ENCODE peak calls at places on chromosome 17, in ten cellular contexts. N is hepatocyte; I is psoas muscle; H is H9; V is CD8-positive, alpha-beta memory T cell; O is heart right ventricle; B is naive thymus-derived CD4-positive, alpha-beta T cell; X is endothelial cell of umbilical vein; R is ovary; Z is neuronal stem cell. M is an unnamed sample.

GRCh38 chr17:250487-251300 is 69.2 kb upstream of the DOC2B start:
- DNase-seq in I (peak; percentile 20), X (no peak), R (no peak), Z (no peak), B (no peak), N (no peak), O (no peak), H (no peak), V (peak; percentile 18), M (no peak)

GRCh38 chr17:81951785-81952684 is 5.0 kb upstream of the MYADML2 start:
- DNase-seq in H (no peak), Z (no peak), O (no peak), I (no peak), B (no peak), X (no peak), R (no peak), N (no peak), V (no peak), M (no peak)

GRCh38 chr17:58120195-58120822 is 27.9 kb upstream of the OR4D1 start:
- DNase-seq in Z (peak; percentile 80), V (peak; percentile 53), X (peak; percentile 59), O (peak; percentile 53), I (no peak), R (peak; percentile 20), H (peak; percentile 78), B (peak; percentile 44), N (peak; percentile 83), M (no peak)

GRCh38 chr17:72182256-72182890 is 61.6 kb downstream of the SOX9 start:
- DNase-seq in I (no peak), H (peak; percentile 61), B (no peak), R (no peak), Z (no peak), N (no peak), O (no peak), V (no peak), X (no peak), M (no peak)

GRCh38 chr17:43591750-43592562 is 45.8 kb upstream of the ETV4 start:
- DNase-seq in B (no peak), H (no peak), Z (no peak), V (no peak), X (peak; percentile 94), I (peak; percentile 86), R (peak; percentile 77), O (peak; percentile 92), N (peak; percentile 73), M (no peak)

GRCh38 chr17:50265690-50266306 is 8.5 kb upstream of the TMEM92 start:
- DNase-seq in R (no peak), X (no peak), B (no peak), V (no peak), Z (no peak), I (no peak), O (no peak), H (peak; percentile 36), N (peak; percentile 34), M (no peak)

GRCh38 chr17:15364615-15365014 is 23.2 kb upstream of the TEKT3 start:
- DNase-seq in V (no peak), N (peak; percentile 45), O (no peak), I (no peak), H (no peak), B (no peak), R (no peak), Z (no peak), X (no peak), M (no peak)

GRCh38 chr17:79424471-79425185 is 186.2 kb downstream of the RBFOX3 start:
- DNase-seq in R (no peak), I (no peak), O (no peak), Z (no peak), X (no peak), B (no peak), N (no peak), H (no peak), V (no peak), M (no peak)

GRCh38 chr17:78933959-78934568 is 8.9 kb upstream of the TIMP2 start:
- DNase-seq in O (peak; percentile 94), R (peak; percentile 98), H (peak; percentile 82), I (peak; percentile 98), Z (peak; percentile 72), B (no peak), X (peak; percentile 96), N (peak; percentile 93), V (no peak), M (peak; percentile 84)

GRCh38 chr17:71237903-71238538 is 882.8 kb upstream of the SOX9 start:
- DNase-seq in X (no peak), N (peak; percentile 32), O (no peak), V (no peak), R (no peak), I (no peak), Z (no peak), B (no peak), H (no peak), M (no peak)

GRCh38 chr17:40248507-40248906 is 29.4 kb downstream of the WIPF2 start:
- DNase-seq in Z (no peak), I (no peak), X (no peak), V (no peak), N (no peak), B (no peak), O (no peak), H (no peak), R (no peak), M (no peak)

DNA sequence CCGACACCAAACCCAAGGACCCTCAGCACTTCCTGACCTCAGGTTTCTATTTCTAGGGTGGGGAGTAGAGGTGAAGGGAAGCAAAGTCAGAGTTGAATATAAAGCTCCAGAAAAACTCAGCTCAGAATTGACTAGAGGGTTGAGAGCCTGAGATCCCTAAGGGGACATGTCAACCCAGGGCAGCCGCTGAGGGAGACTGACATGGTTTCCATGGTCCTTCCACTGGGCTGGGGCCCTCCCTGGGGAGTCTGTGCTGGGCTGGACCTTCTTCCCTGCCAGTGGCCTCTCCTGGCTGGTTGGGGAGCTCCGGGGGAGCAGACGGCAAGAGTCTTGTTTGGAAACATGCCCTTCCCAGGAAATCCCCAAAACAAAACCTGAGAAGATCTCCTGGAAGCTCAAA is 121.3 kb downstream of the METRNL start:
- DNase-seq in Z (no peak), N (no peak), I (peak; percentile 59), R (no peak), H (no peak), V (no peak), X (no peak), O (peak; percentile 3), B (no peak), M (no peak)
- H3K27ac ChIP-seq in Z (no peak overlapping the region), N (peak overlapping the region; percentile 6), I (peak overlapping the region; percentile 44), R (no peak overlapping the region), H (no peak overlapping the region), V (peak overlapping the region; percentile 90), X (no peak overlapping the region), O (peak overlapping the region; percentile 98), B (no peak overlapping the region), M (peak overlapping the region; percentile 48)

DNA sequence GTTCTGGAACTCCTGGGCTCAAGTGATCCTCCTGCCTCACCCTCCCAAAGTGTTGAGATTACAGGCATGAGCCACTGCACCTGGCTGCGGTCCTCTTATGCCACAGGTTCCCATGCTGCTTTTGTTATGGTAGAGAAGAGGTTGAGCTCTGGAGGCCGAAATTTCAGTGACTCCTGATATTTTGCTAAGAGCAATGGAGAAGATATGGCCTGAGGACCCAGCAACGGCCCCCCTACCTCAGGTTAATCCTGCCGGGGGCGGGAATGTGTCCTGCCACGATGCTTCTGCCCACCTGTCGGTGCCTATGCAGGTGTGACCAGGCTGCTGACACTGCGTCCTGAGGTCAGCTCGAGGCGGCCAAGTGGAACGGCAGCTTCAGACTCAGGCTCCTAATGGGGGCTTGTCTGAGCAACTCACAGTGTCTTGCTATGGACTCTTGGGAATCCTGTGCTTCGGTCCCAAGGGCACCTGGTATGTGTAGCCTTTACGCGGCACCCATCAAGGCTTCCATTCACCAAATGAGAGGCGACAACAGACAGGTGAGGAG is 7.6 kb upstream of the SEC14L1 start:
- DNase-seq in V (no peak), B (no peak), N (no peak), Z (no peak), I (no peak), H (no peak), X (no peak), R (no peak), O (no peak), M (no peak)
- H3K27ac ChIP-seq in V (no peak overlapping the region), B (no peak overlapping the region), N (no peak overlapping the region), Z (no peak overlapping the region), I (peak overlapping the region; percentile 72), H (no peak overlapping the region), X (no peak overlapping the region), R (no peak overlapping the region), O (peak overlapping the region; percentile 8), M (no peak overlapping the region)

GRCh38 chr17:75724016-75725003 is 3.1 kb downstream of the ITGB4 start:
- DNase-seq in Z (no peak), I (no peak), V (no peak), N (no peak), X (no peak), H (no peak), R (no peak), O (no peak), B (no peak), M (no peak)

GRCh38 chr17:75722542-75723095 is 1.4 kb downstream of the ITGB4 start:
- DNase-seq in X (no peak), H (no peak), O (no peak), R (no peak), V (no peak), B (no peak), Z (no peak), N (no peak), I (no peak), M (no peak)

GRCh38 chr17:75722076-75722475 is 817 bp downstream of the ITGB4 start:
- DNase-seq in H (no peak), V (no peak), O (no peak), I (no peak), X (no peak), R (no peak), Z (no peak), N (no peak), B (no peak), M (no peak)

GRCh38 chr17:75721463-75722011 is 278 bp downstream of the ITGB4 start:
- DNase-seq in V (no peak), O (no peak), N (no peak), B (no peak), I (no peak), R (no peak), X (no peak), H (no peak), Z (no peak), M (no peak)

GRCh38 chr17:75723201-75723930 is 2.1 kb downstream of the ITGB4 start:
- DNase-seq in Z (no peak), R (no peak), V (no peak), I (no peak), B (no peak), O (no peak), N (peak; percentile 75), H (no peak), X (no peak), M (no peak)
- H3K27ac ChIP-seq in Z (no peak overlapping the region), R (no peak overlapping the region), V (no peak overlapping the region), I (no peak overlapping the region), B (no peak overlapping the region), O (no peak overlapping the region), N (peak overlapping the region; percentile 89), H (no peak overlapping the region), X (no peak overlapping the region), M (peak overlapping the region; percentile 92)

DNA sequence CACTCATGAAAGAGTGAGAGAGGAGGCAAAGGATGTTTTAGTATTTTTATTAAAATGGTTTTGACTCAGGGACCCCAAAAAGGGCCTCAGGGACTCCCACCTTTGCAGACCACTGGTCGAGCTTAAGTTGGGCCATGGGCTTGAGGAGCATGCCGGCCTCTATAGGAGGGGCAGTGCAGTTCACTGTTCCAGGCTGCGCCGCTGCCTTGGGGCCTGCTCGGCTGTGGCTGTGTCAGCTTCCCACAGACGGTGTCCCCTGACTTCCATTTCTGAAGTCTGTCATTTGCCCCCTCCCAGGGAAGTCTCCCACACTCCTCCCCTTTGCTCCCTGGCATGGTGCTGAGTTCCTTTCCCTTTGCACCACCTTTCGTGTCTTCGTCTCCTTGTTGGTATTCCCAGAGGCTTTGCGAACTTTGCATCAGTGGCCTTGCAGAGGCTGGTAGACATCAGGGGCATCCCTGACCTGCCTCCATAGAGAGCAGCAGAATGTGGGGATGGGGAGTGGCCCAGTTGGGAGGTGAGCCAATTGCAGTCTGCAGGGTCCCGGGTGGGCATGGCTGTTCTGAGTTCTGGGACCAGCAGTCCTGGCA is 17.1 kb downstream of the MPRIP start:
- DNase-seq in X (no peak), R (no peak), I (no peak), O (no peak), H (peak; percentile 25), V (no peak), Z (no peak), B (no peak), N (no peak), M (no peak)
- H3K27ac ChIP-seq in X (no peak overlapping the region), R (no peak overlapping the region), I (peak overlapping the region; percentile 96), O (no peak overlapping the region), H (no peak overlapping the region), V (no peak overlapping the region), Z (no peak overlapping the region), B (no peak overlapping the region), N (no peak overlapping the region), M (no peak overlapping the region)

M was measured in caudate nucleus.